ENCODE peak calls at places on chromosomes 6 and 20, in nine cellular contexts. One of them, this sample, is unnamed.

GRCh38 chr6:134873500-134874388 is 76.2 kb downstream of the ALDH8A1 start:
- DNase-seq in tibial artery: no peak
- DNase-seq in pancreas: no peak
- DNase-seq in cardiac fibroblast: no peak
- DNase-seq in lower leg skin: no peak
- DNase-seq in neural progenitor cell: no peak
- DNase-seq in mucosa of descending colon: no peak
- DNase-seq in left lung: no peak
- DNase-seq in choroid plexus epithelial cell: no peak
- DNase-seq in this sample: no peak

GRCh38 chr20:32672982-32673727 is 586 bp downstream of the C20orf203 start:
- DNase-seq in mucosa of descending colon: no peak
- DNase-seq in pancreas: no peak
- DNase-seq in neural progenitor cell: no peak
- DNase-seq in choroid plexus epithelial cell: no peak
- DNase-seq in tibial artery: no peak
- DNase-seq in left lung: no peak
- DNase-seq in lower leg skin: no peak
- DNase-seq in cardiac fibroblast: no peak
- DNase-seq in this sample: no peak

GRCh38 chr6:118894425-118895240 is 681 bp downstream of the ASF1A start:
- DNase-seq in tibial artery: peak
- DNase-seq in left lung: peak
- DNase-seq in pancreas: peak
- DNase-seq in neural progenitor cell: peak
- DNase-seq in lower leg skin: peak
- DNase-seq in mucosa of descending colon: peak
- DNase-seq in cardiac fibroblast: peak
- DNase-seq in choroid plexus epithelial cell: peak
- DNase-seq in this sample: no peak

GRCh38 chr6:36627801-36628246 is 33.7 kb downstream of the SRSF3 start:
- DNase-seq in cardiac fibroblast: peak
- DNase-seq in tibial artery: peak
- DNase-seq in mucosa of descending colon: peak
- DNase-seq in choroid plexus epithelial cell: peak
- DNase-seq in neural progenitor cell: no peak
- DNase-seq in pancreas: no peak
- DNase-seq in left lung: peak
- DNase-seq in lower leg skin: peak
- DNase-seq in this sample: no peak

GRCh38 chr6:158960046-158960445 is 40.0 kb downstream of the RSPH3 start:
- DNase-seq in left lung: no peak
- DNase-seq in pancreas: no peak
- DNase-seq in choroid plexus epithelial cell: no peak
- DNase-seq in neural progenitor cell: no peak
- DNase-seq in mucosa of descending colon: no peak
- DNase-seq in lower leg skin: no peak
- DNase-seq in cardiac fibroblast: no peak
- DNase-seq in tibial artery: no peak
- DNase-seq in this sample: no peak

GRCh38 chr20:17699931-17700351 is at the start of gene BANF2:
- DNase-seq in lower leg skin: no peak
- DNase-seq in cardiac fibroblast: no peak
- DNase-seq in neural progenitor cell: no peak
- DNase-seq in tibial artery: no peak
- DNase-seq in left lung: no peak
- DNase-seq in mucosa of descending colon: no peak
- DNase-seq in pancreas: peak
- DNase-seq in choroid plexus epithelial cell: no peak
- DNase-seq in this sample: no peak

GRCh38 chr20:47205577-47206123 is 150.8 kb downstream of the ZMYND8 start:
- DNase-seq in neural progenitor cell: peak
- DNase-seq in pancreas: no peak
- DNase-seq in tibial artery: peak
- DNase-seq in mucosa of descending colon: no peak
- DNase-seq in cardiac fibroblast: peak
- DNase-seq in left lung: peak
- DNase-seq in lower leg skin: no peak
- DNase-seq in choroid plexus epithelial cell: peak
- DNase-seq in this sample: peak

GRCh38 chr6:109304284-109305015 is 77.8 kb downstream of the CD164 start:
- DNase-seq in pancreas: no peak
- DNase-seq in mucosa of descending colon: no peak
- DNase-seq in lower leg skin: no peak
- DNase-seq in choroid plexus epithelial cell: no peak
- DNase-seq in cardiac fibroblast: peak
- DNase-seq in tibial artery: no peak
- DNase-seq in left lung: no peak
- DNase-seq in neural progenitor cell: no peak
- DNase-seq in this sample: peak

GRCh38 chr6:165936660-165937059 is 231.0 kb downstream of the TBXT start:
- DNase-seq in tibial artery: no peak
- DNase-seq in lower leg skin: no peak
- DNase-seq in choroid plexus epithelial cell: no peak
- DNase-seq in cardiac fibroblast: no peak
- DNase-seq in neural progenitor cell: no peak
- DNase-seq in pancreas: no peak
- DNase-seq in left lung: no peak
- DNase-seq in mucosa of descending colon: no peak
- DNase-seq in this sample: no peak

GRCh38 chr6:165936096-165936495 is 231.6 kb downstream of the TBXT start:
- DNase-seq in choroid plexus epithelial cell: no peak
- DNase-seq in pancreas: no peak
- DNase-seq in lower leg skin: no peak
- DNase-seq in left lung: no peak
- DNase-seq in cardiac fibroblast: no peak
- DNase-seq in neural progenitor cell: no peak
- DNase-seq in tibial artery: no peak
- DNase-seq in mucosa of descending colon: no peak
- DNase-seq in this sample: no peak

GRCh38 chr6:165930668-165931067 is 237.0 kb downstream of the TBXT start:
- DNase-seq in left lung: no peak
- DNase-seq in pancreas: no peak
- DNase-seq in cardiac fibroblast: no peak
- DNase-seq in choroid plexus epithelial cell: no peak
- DNase-seq in neural progenitor cell: no peak
- DNase-seq in mucosa of descending colon: no peak
- DNase-seq in tibial artery: no peak
- DNase-seq in lower leg skin: no peak
- DNase-seq in this sample: no peak

GRCh38 chr6:165929607-165930006 is 238.0 kb downstream of the TBXT start:
- DNase-seq in mucosa of descending colon: no peak
- DNase-seq in choroid plexus epithelial cell: no peak
- DNase-seq in left lung: no peak
- DNase-seq in cardiac fibroblast: no peak
- DNase-seq in neural progenitor cell: no peak
- DNase-seq in pancreas: no peak
- DNase-seq in tibial artery: no peak
- DNase-seq in lower leg skin: no peak
- DNase-seq in this sample: no peak

GRCh38 chr6:165931675-165932074 is 236.0 kb downstream of the TBXT start:
- DNase-seq in left lung: no peak
- DNase-seq in lower leg skin: no peak
- DNase-seq in mucosa of descending colon: no peak
- DNase-seq in choroid plexus epithelial cell: no peak
- DNase-seq in neural progenitor cell: no peak
- DNase-seq in pancreas: no peak
- DNase-seq in cardiac fibroblast: no peak
- DNase-seq in tibial artery: no peak
- DNase-seq in this sample: no peak
- TF ChIP-seq CTCF in left lung: no peak
- TF ChIP-seq CTCF in lower leg skin: no peak
- TF ChIP-seq CTCF in mucosa of descending colon: no peak
- TF ChIP-seq CTCF in choroid plexus epithelial cell: peak
- TF ChIP-seq CTCF in neural progenitor cell: no peak
- TF ChIP-seq CTCF in pancreas: no peak
- TF ChIP-seq CTCF in cardiac fibroblast: no peak
- TF ChIP-seq CTCF in tibial artery: no peak
- TF ChIP-seq CTCF in this sample: no peak

GRCh38 chr6:165846123-165846966 is 183.3 kb upstream of the PDE10A start:
- DNase-seq in choroid plexus epithelial cell: no peak
- DNase-seq in pancreas: no peak
- DNase-seq in cardiac fibroblast: peak
- DNase-seq in lower leg skin: no peak
- DNase-seq in tibial artery: no peak
- DNase-seq in mucosa of descending colon: no peak
- DNase-seq in neural progenitor cell: no peak
- DNase-seq in left lung: no peak
- DNase-seq in this sample: no peak

GRCh38 chr6:165845488-165845887 is 182.4 kb upstream of the PDE10A start:
- DNase-seq in choroid plexus epithelial cell: no peak
- DNase-seq in mucosa of descending colon: no peak
- DNase-seq in neural progenitor cell: no peak
- DNase-seq in lower leg skin: no peak
- DNase-seq in pancreas: no peak
- DNase-seq in left lung: no peak
- DNase-seq in cardiac fibroblast: no peak
- DNase-seq in tibial artery: no peak
- DNase-seq in this sample: no peak

GRCh38 chr6:165848099-165848461 is 185.0 kb upstream of the PDE10A start:
- DNase-seq in cardiac fibroblast: no peak
- DNase-seq in mucosa of descending colon: no peak
- DNase-seq in neural progenitor cell: no peak
- DNase-seq in lower leg skin: no peak
- DNase-seq in choroid plexus epithelial cell: no peak
- DNase-seq in tibial artery: no peak
- DNase-seq in pancreas: no peak
- DNase-seq in left lung: no peak
- DNase-seq in this sample: no peak

GRCh38 chr6:165849539-165850430 is 186.7 kb upstream of the PDE10A start:
- DNase-seq in mucosa of descending colon: no peak
- DNase-seq in lower leg skin: no peak
- DNase-seq in left lung: no peak
- DNase-seq in tibial artery: no peak
- DNase-seq in choroid plexus epithelial cell: peak
- DNase-seq in pancreas: no peak
- DNase-seq in cardiac fibroblast: no peak
- DNase-seq in neural progenitor cell: peak
- DNase-seq in this sample: no peak

DNA sequence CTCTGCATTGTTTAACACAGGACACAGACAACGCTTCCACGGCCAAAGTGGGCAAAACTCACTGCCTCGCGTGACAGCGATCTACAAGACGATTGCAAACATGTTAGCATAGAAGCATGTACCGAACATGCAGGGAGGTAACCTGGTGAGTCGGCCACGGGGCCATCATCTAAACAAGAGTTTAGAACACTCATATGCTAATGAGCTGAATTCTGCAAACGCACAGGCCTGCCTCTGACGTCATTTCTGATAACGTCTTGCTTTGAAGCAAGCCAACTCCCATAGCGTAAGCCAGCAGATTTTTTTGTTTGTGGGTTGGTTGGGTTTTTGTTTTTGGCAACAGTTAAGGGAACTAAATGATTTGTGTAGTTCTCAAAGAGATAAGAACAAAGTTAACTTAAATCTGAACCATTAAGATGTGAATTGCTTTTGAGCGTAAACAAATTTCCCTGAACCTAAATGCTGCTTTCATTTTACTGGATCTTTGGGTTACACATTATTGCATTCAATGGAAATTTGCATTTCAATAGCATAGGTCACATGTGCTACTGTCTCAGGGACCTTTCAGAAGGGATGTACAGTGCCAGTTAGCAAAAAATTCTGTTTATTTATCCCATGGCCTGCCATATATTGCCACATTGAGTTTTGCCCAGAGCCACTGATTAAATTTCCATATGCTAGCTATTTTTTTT is 184.5 kb upstream of the PDE10A start:
- DNase-seq in tibial artery: no peak
- DNase-seq in mucosa of descending colon: no peak
- DNase-seq in left lung: no peak
- DNase-seq in neural progenitor cell: no peak
- DNase-seq in cardiac fibroblast: peak
- DNase-seq in choroid plexus epithelial cell: peak
- DNase-seq in pancreas: no peak
- DNase-seq in lower leg skin: no peak
- DNase-seq in this sample: no peak
- H3K4me3 ChIP-seq in tibial artery: no peak
- H3K4me3 ChIP-seq in mucosa of descending colon: no peak
- H3K4me3 ChIP-seq in left lung: no peak
- H3K4me3 ChIP-seq in neural progenitor cell: no peak
- H3K4me3 ChIP-seq in cardiac fibroblast: no peak
- H3K4me3 ChIP-seq in choroid plexus epithelial cell: no peak
- H3K4me3 ChIP-seq in pancreas: no peak
- H3K4me3 ChIP-seq in lower leg skin: no peak
- H3K4me3 ChIP-seq in this sample: no peak

DNA sequence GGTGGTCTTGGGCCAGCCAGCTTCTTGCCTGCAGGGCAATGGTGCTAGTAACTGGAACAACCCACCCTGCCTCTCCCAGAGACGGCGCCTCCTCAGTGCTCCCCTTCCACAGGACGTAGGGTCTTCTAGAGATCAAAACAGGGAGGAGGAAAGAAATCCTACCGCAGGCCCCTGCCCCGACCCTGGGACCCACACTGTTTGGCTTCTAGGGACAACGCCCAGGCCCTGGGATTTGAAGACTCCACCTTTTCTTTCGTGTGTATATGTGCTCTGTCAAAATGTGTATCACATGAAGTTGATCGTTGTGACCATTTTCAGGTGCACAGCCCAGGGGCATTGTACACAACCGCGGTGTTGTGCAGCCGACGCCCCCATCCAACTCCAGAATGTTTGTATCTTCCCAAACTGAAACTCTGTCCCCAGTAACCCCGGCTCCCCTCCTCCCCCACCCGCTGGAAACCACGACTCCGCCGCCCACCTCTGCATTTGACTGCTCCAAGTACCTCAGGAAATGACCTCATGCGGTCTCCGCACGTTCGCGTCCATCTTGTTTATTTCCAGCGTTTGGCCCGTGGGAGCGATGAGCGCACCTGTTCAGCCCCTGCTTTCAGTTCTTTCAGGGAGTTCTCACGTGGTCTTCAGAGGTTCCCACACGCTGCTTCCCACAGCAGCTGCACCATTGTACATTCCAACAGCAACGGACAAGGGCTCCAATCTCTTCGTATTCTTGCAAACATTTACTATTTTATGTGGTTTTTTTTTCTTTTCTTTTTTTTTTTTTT is 3.4 kb upstream of the BHLHE23 start:
- DNase-seq in neural progenitor cell: no peak
- DNase-seq in choroid plexus epithelial cell: peak
- DNase-seq in left lung: no peak
- DNase-seq in cardiac fibroblast: peak
- DNase-seq in mucosa of descending colon: peak
- DNase-seq in lower leg skin: no peak
- DNase-seq in tibial artery: no peak
- DNase-seq in pancreas: peak
- DNase-seq in this sample: peak
- TF ChIP-seq CTCF in neural progenitor cell: no peak
- TF ChIP-seq CTCF in choroid plexus epithelial cell: no peak
- TF ChIP-seq CTCF in left lung: no peak
- TF ChIP-seq CTCF in cardiac fibroblast: no peak
- TF ChIP-seq CTCF in mucosa of descending colon: no peak
- TF ChIP-seq CTCF in lower leg skin: no peak
- TF ChIP-seq CTCF in tibial artery: no peak
- TF ChIP-seq CTCF in pancreas: no peak
- TF ChIP-seq CTCF in this sample: no peak

GRCh38 chr20:19975436-19975799 is 41.7 kb upstream of the NAA20 start:
- DNase-seq in pancreas: no peak
- DNase-seq in lower leg skin: no peak
- DNase-seq in tibial artery: no peak
- DNase-seq in cardiac fibroblast: peak
- DNase-seq in mucosa of descending colon: peak
- DNase-seq in neural progenitor cell: no peak
- DNase-seq in left lung: peak
- DNase-seq in choroid plexus epithelial cell: peak
- DNase-seq in this sample: no peak

GRCh38 chr20:19975901-19976300 is 41.3 kb upstream of the NAA20 start:
- DNase-seq in mucosa of descending colon: no peak
- DNase-seq in choroid plexus epithelial cell: peak
- DNase-seq in lower leg skin: no peak
- DNase-seq in neural progenitor cell: no peak
- DNase-seq in pancreas: no peak
- DNase-seq in left lung: no peak
- DNase-seq in tibial artery: no peak
- DNase-seq in cardiac fibroblast: peak
- DNase-seq in this sample: no peak

GRCh38 chr20:19976595-19977372 is 40.4 kb upstream of the NAA20 start:
- DNase-seq in lower leg skin: peak
- DNase-seq in tibial artery: peak
- DNase-seq in neural progenitor cell: peak
- DNase-seq in cardiac fibroblast: peak
- DNase-seq in pancreas: no peak
- DNase-seq in choroid plexus epithelial cell: peak
- DNase-seq in mucosa of descending colon: no peak
- DNase-seq in left lung: peak
- DNase-seq in this sample: peak

GRCh38 chr20:19973920-19974620 is 43.1 kb upstream of the NAA20 start:
- DNase-seq in pancreas: no peak
- DNase-seq in left lung: peak
- DNase-seq in tibial artery: peak
- DNase-seq in neural progenitor cell: no peak
- DNase-seq in lower leg skin: peak
- DNase-seq in choroid plexus epithelial cell: peak
- DNase-seq in cardiac fibroblast: peak
- DNase-seq in mucosa of descending colon: peak
- DNase-seq in this sample: peak

GRCh38 chr20:19974621-19975435 is 42.3 kb upstream of the NAA20 start:
- DNase-seq in tibial artery: peak
- DNase-seq in pancreas: peak
- DNase-seq in neural progenitor cell: no peak
- DNase-seq in cardiac fibroblast: peak
- DNase-seq in left lung: peak
- DNase-seq in choroid plexus epithelial cell: peak
- DNase-seq in lower leg skin: peak
- DNase-seq in mucosa of descending colon: peak
- DNase-seq in this sample: peak
- H3K4me3 ChIP-seq in tibial artery: peak
- H3K4me3 ChIP-seq in pancreas: peak
- H3K4me3 ChIP-seq in neural progenitor cell: no peak
- H3K4me3 ChIP-seq in cardiac fibroblast: peak
- H3K4me3 ChIP-seq in left lung: peak
- H3K4me3 ChIP-seq in choroid plexus epithelial cell: peak
- H3K4me3 ChIP-seq in lower leg skin: peak
- H3K4me3 ChIP-seq in mucosa of descending colon: peak
- H3K4me3 ChIP-seq in this sample: peak

This sample was measured in kidney epithelial cell.